ENCODE peak calls at places on chromosome 13, in eight cellular contexts. E is anterior cingulate cortex; B is breast epithelium; H is T follicular helper cell; L is RWPE1; O is activated CD8-positive, alpha-beta T cell treated with anti-CD3 and anti-CD28 coated beads for 36 hours; X is activated CD4-positive, alpha-beta T cell treated with anti-CD3 and anti-CD28 coated beads, Interleukin-2, amount 50 U/mL, for 4 hours; W is GM10248. N is an unnamed sample.

GRCh38 chr13:48750588-48751383 is 97.1 kb downstream of the CYSLTR2 start:
- DNase-seq in E (no peak), B (no peak), H (no peak), L (no peak), O (no peak), X (no peak), W (no peak), N (no peak)

GRCh38 chr13:26759907-26760834 is at the start of gene GPR12:
- DNase-seq in E (no peak), B (no peak), H (no peak), L (no peak), O (no peak), X (no peak), W (no peak), N (no peak)

GRCh38 chr13:110415669-110416068 is 108.6 kb downstream of the COL4A2 start:
- DNase-seq in E (no peak), B (peak), H (no peak), L (peak), O (peak), X (no peak), W (no peak), N (no peak)

GRCh38 chr13:23159205-23159586 is 21.6 kb upstream of the SGCG start:
- DNase-seq in E (peak), B (no peak), H (no peak), L (no peak), O (peak), X (no peak), W (peak), N (no peak)

GRCh38 chr13:100694722-100695644 is 20.4 kb upstream of the TMTC4 start:
- DNase-seq in E (no peak), B (no peak), H (no peak), L (no peak), O (no peak), X (no peak), W (no peak), N (peak)

GRCh38 chr13:42747399-42747873 is 33.9 kb upstream of the FAM216B start:
- DNase-seq in E (no peak), B (no peak), H (no peak), L (peak), O (no peak), X (no peak), W (no peak), N (no peak)

GRCh38 chr13:57569981-57570380 is 61.6 kb upstream of the PCDH17 start:
- DNase-seq in E (no peak), B (no peak), H (no peak), L (no peak), O (no peak), X (no peak), W (no peak), N (no peak)

GRCh38 chr13:27917121-27917947 is 2.5 kb upstream of the PDX1 start:
- DNase-seq in E (no peak), B (no peak), H (no peak), L (no peak), O (peak), X (no peak), W (peak), N (no peak)

GRCh38 chr13:113091211-113091771 is 14.3 kb upstream of the F7 start:
- DNase-seq in E (no peak), B (no peak), H (no peak), L (no peak), O (no peak), X (no peak), W (no peak), N (no peak)

GRCh38 chr13:80665792-80666333 is 324.9 kb upstream of the SPRY2 start:
- DNase-seq in E (no peak), B (no peak), H (no peak), L (no peak), O (no peak), X (no peak), W (no peak), N (no peak)

GRCh38 chr13:43303040-43303729 is 279.8 kb downstream of the DNAJC15 start:
- DNase-seq in E (peak), B (peak), H (no peak), L (peak), O (peak), X (no peak), W (peak), N (peak)

GRCh38 chr13:39913928-39914327 is 258.5 kb downstream of the COG6 start:
- DNase-seq in E (no peak), B (peak), H (no peak), L (no peak), O (no peak), X (no peak), W (no peak), N (no peak)

GRCh38 chr13:40533072-40533471 is 133.4 kb downstream of the FOXO1 start:
- DNase-seq in E (no peak), B (no peak), H (no peak), L (no peak), O (no peak), X (no peak), W (no peak), N (no peak)

GRCh38 chr13:100156786-100157185 is 67.9 kb downstream of the PCCA start:
- DNase-seq in E (no peak), B (no peak), H (no peak), L (peak), O (no peak), X (no peak), W (no peak), N (no peak)

GRCh38 chr13:48038763-48039162 is 1.2 kb downstream of the NUDT15 start:
- DNase-seq in E (no peak), B (no peak), H (no peak), L (peak), O (no peak), X (no peak), W (peak), N (no peak)

GRCh38 chr13:111202745-111203144 is 87.6 kb downstream of the ARHGEF7 start:
- DNase-seq in E (no peak), B (no peak), H (no peak), L (peak), O (peak), X (no peak), W (peak), N (no peak)

GRCh38 chr13:73717632-73718031 is 416.6 kb downstream of the KLF12 start:
- DNase-seq in E (no peak), B (no peak), H (no peak), L (no peak), O (no peak), X (no peak), W (no peak), N (no peak)

GRCh38 chr13:110056640-110057039 is 250.3 kb downstream of the COL4A1 start:
- DNase-seq in E (no peak), B (no peak), H (no peak), L (no peak), O (no peak), X (no peak), W (no peak), N (no peak)

GRCh38 chr13:24173775-24174174 is 13.3 kb downstream of the SPATA13 start:
- DNase-seq in E (no peak), B (no peak), H (no peak), L (no peak), O (no peak), X (no peak), W (no peak), N (no peak)

GRCh38 chr13:29000802-29001201 is 180.7 kb downstream of the MTUS2 start:
- DNase-seq in E (no peak), B (no peak), H (no peak), L (no peak), O (no peak), X (no peak), W (no peak), N (no peak)

GRCh38 chr13:102195566-102196462 is 206.0 kb downstream of the FGF14 start:
- DNase-seq in E (no peak), B (no peak), H (no peak), L (no peak), O (no peak), X (no peak), W (no peak), N (no peak)

GRCh38 chr13:60043262-60043661 is 120.5 kb downstream of the DIAPH3 start:
- DNase-seq in E (no peak), B (no peak), H (no peak), L (no peak), O (no peak), X (no peak), W (no peak), N (no peak)

GRCh38 chr13:51923983-51924539 is 62.3 kb downstream of the CCDC70 start:
- DNase-seq in E (no peak), B (no peak), H (no peak), L (peak), O (peak), X (no peak), W (no peak), N (no peak)

GRCh38 chr13:113209336-113209879 is at the start of gene CUL4A:
- DNase-seq in E (peak), B (peak), H (peak), L (peak), O (peak), X (peak), W (peak), N (no peak)

GRCh38 chr13:99421758-99422555 is 79.3 kb upstream of the TM9SF2 start:
- DNase-seq in E (no peak), B (no peak), H (no peak), L (no peak), O (peak), X (no peak), W (peak), N (no peak)

GRCh38 chr13:20132052-20132634 is 28.7 kb downstream of the GJA3 start:
- DNase-seq in E (no peak), B (no peak), H (no peak), L (no peak), O (no peak), X (no peak), W (no peak), N (no peak)

GRCh38 chr13:33351324-33351723 is 65.8 kb upstream of the STARD13 start:
- DNase-seq in E (no peak), B (no peak), H (no peak), L (no peak), O (no peak), X (no peak), W (peak), N (no peak)

GRCh38 chr13:40191186-40191980 is 475.1 kb downstream of the FOXO1 start:
- DNase-seq in E (peak), B (peak), H (no peak), L (no peak), O (no peak), X (no peak), W (no peak), N (peak)

GRCh38 chr13:98324105-98324504 is 147.0 kb upstream of the RNF113B start:
- DNase-seq in E (no peak), B (no peak), H (no peak), L (no peak), O (no peak), X (no peak), W (no peak), N (no peak)

GRCh38 chr13:114198556-114198955 is 19.5 kb downstream of the CFAP97D2 start:
- DNase-seq in E (no peak), B (no peak), H (no peak), L (no peak), O (no peak), X (no peak), W (no peak), N (no peak)

GRCh38 chr13:98150836-98151489 is 8.1 kb downstream of the FARP1 start:
- DNase-seq in E (no peak), B (no peak), H (no peak), L (no peak), O (no peak), X (no peak), W (no peak), N (no peak)

N was measured in amygdala.